ENCODE peak calls at places on chromosomes 2 and 18, in ten cellular contexts. X, T, E, B, I, Y, C, P, S and L are unnamed samples.

GRCh38 chr2:22485456-22485855 is 899.5 kb upstream of the KLHL29 start:
- DNase-seq in I (no peak), Y (no peak), E (no peak), B (no peak), P (no peak), C (no peak), S (no peak), T (no peak), X (no peak), L (no peak)

GRCh38 chr2:111534816-111535803 is 348.9 kb downstream of the ANAPC1 start:
- DNase-seq in X (peak; percentile 23), B (no peak), T (peak; percentile 46), C (peak; percentile 64), E (peak; percentile 36), P (no peak), Y (no peak), S (peak; percentile 49), I (no peak), L (no peak)

GRCh38 chr18:6414118-6414722 is 491 bp downstream of the L3MBTL4 start:
- DNase-seq in S (no peak), C (peak; percentile 52), T (no peak), E (peak; percentile 67), X (peak; percentile 75), B (peak; percentile 79), P (peak; percentile 33), Y (no peak), I (no peak), L (no peak)

GRCh38 chr2:134122610-134123009 is 131.3 kb upstream of the MGAT5 start:
- DNase-seq in E (no peak), C (no peak), Y (no peak), T (no peak), P (no peak), B (no peak), X (peak; percentile 53), S (no peak), I (no peak), L (no peak)

GRCh38 chr2:143823856-143824255 is 694.6 kb downstream of the ARHGAP15 start:
- DNase-seq in I (no peak), B (no peak), C (no peak), X (no peak), T (peak; percentile 63), S (no peak), Y (no peak), P (no peak), E (no peak), L (no peak)

GRCh38 chr2:235045973-235046343 is 94.1 kb downstream of the SH3BP4 start:
- DNase-seq in P (no peak), B (no peak), I (no peak), T (no peak), Y (no peak), E (no peak), S (no peak), X (no peak), C (no peak), L (no peak)

GRCh38 chr2:233209117-233209977 is 42.1 kb upstream of the ATG16L1 start:
- DNase-seq in P (no peak), I (no peak), S (peak; percentile 82), E (peak; percentile 91), B (no peak), C (no peak), X (peak; percentile 82), T (peak; percentile 38), Y (no peak), L (no peak)

GRCh38 chr2:119366161-119366648 is 429 bp downstream of the C2orf76 start:
- DNase-seq in X (no peak), P (no peak), T (no peak), E (peak; percentile 31), C (peak; percentile 57), I (no peak), B (no peak), S (peak; percentile 19), Y (no peak), L (no peak)

GRCh38 chr2:239550336-239550735 is 149.5 kb upstream of the HDAC4 start:
- DNase-seq in E (no peak), S (peak; percentile 18), T (no peak), Y (no peak), X (no peak), P (peak; percentile 1), C (no peak), B (no peak), I (no peak), L (no peak)

GRCh38 chr2:180219471-180219870 is 212.4 kb upstream of the CWC22 start:
- DNase-seq in X (no peak), I (no peak), T (peak; percentile 11), Y (peak; percentile 14), S (no peak), P (no peak), E (no peak), C (no peak), B (no peak), L (no peak)

GRCh38 chr2:112301171-112301584 is 25.8 kb downstream of the ZC3H6 start:
- DNase-seq in E (no peak), I (no peak), B (no peak), C (peak; percentile 13), X (no peak), Y (no peak), T (no peak), P (no peak), S (no peak), L (no peak)

GRCh38 chr18:44598514-44598913 is 82.2 kb upstream of the SETBP1 start:
- DNase-seq in X (no peak), E (no peak), I (no peak), S (no peak), T (no peak), Y (no peak), P (no peak), C (no peak), B (no peak), L (no peak)

GRCh38 chr2:176281267-176281666 is 12.0 kb downstream of the MTX2 start:
- DNase-seq in Y (peak; percentile 16), P (no peak), I (no peak), T (peak; percentile 83), C (peak; percentile 30), E (no peak), X (no peak), S (peak; percentile 97), B (no peak), L (no peak)